ENCODE peak calls at places on chromosome 9, in seven cellular contexts. Z is body of pancreas; P is HT1080; Q is AG04450; A is transverse colon; F is NCI-H2107; E is stimulated activated CD4-positive, alpha-beta T cell treated with anti-CD3 and anti-CD28 coated beads, Interleukin-1b, Interleukin-23, amount 100 ng/mL, for 24 hours. T is an unnamed sample.

GRCh38 chr9:72271617-72272478 is 93.2 kb downstream of the ZFAND5 start:
- DNase-seq in Z (peak; percentile 56), P (peak; percentile 46), Q (peak; percentile 7), A (peak; percentile 47), F (no peak), E (peak; percentile 29), T (peak; percentile 54)

GRCh38 chr9:135335691-135336181 is 143.8 kb upstream of the PPP1R26 start:
- DNase-seq in Z (peak; percentile 4), P (no peak), Q (no peak), A (no peak), F (no peak), E (no peak), T (no peak)

GRCh38 chr9:123073991-123074422 is 40.5 kb downstream of the GPR21 start:
- DNase-seq in Z (no peak), P (peak; percentile 53), Q (peak; percentile 8), A (no peak), F (no peak), E (no peak), T (no peak)

GRCh38 chr9:121960665-121961064 is 132.4 kb downstream of the TTLL11 start:
- DNase-seq in Z (no peak), P (no peak), Q (no peak), A (no peak), F (no peak), E (no peak), T (no peak)

GRCh38 chr9:35748858-35749514 is at the start of the genes GBA2 and RGP1:
- DNase-seq in Z (peak; percentile 82), P (peak; percentile 74), Q (no peak), A (peak; percentile 91), F (peak; percentile 28), E (peak; percentile 55), T (peak; percentile 87)

GRCh38 chr9:19748278-19749126 is 40.3 kb downstream of the SLC24A2 start:
- DNase-seq in Z (no peak), P (peak; percentile 79), Q (no peak), A (no peak), F (no peak), E (no peak), T (no peak)

GRCh38 chr9:1429328-1429727 is 379.2 kb downstream of the DMRT2 start:
- DNase-seq in Z (peak; percentile 13), P (no peak), Q (no peak), A (peak; percentile 17), F (no peak), E (no peak), T (no peak)

GRCh38 chr9:77305622-77306365 is 128.5 kb downstream of the VPS13A start:
- DNase-seq in Z (no peak), P (no peak), Q (no peak), A (no peak), F (no peak), E (no peak), T (no peak)

GRCh38 chr9:93473411-93473810 is 20.0 kb upstream of the FAM120AOS start:
- DNase-seq in Z (no peak), P (no peak), Q (no peak), A (no peak), F (no peak), E (no peak), T (no peak)

GRCh38 chr9:91502913-91503649 is 79.4 kb upstream of the NFIL3 start:
- DNase-seq in Z (no peak), P (no peak), Q (no peak), A (no peak), F (no peak), E (no peak), T (no peak)

GRCh38 chr9:133103987-133104505 is 17.0 kb downstream of the RALGDS start:
- DNase-seq in Z (no peak), P (no peak), Q (no peak), A (no peak), F (no peak), E (no peak), T (no peak)

GRCh38 chr9:91166796-91167366 is 194.8 kb downstream of the AUH start:
- DNase-seq in Z (no peak), P (no peak), Q (no peak), A (peak; percentile 1), F (no peak), E (no peak), T (no peak)

GRCh38 chr9:86452194-86452828 is 98.1 kb upstream of the TUT7 start:
- DNase-seq in Z (peak; percentile 21), P (no peak), Q (no peak), A (no peak), F (no peak), E (no peak), T (no peak)

GRCh38 chr9:16869961-16870605 is 387 bp downstream of the BNC2 start:
- DNase-seq in Z (no peak), P (peak; percentile 16), Q (no peak), A (peak; percentile 23), F (no peak), E (no peak), T (peak; percentile 38)

GRCh38 chr9:97889941-97890557 is 32.3 kb downstream of the TRMO start:
- DNase-seq in Z (peak; percentile 40), P (no peak), Q (no peak), A (peak; percentile 37), F (no peak), E (peak; percentile 52), T (no peak)

GRCh38 chr9:86667307-86667706 is 280.0 kb downstream of the GAS1 start:
- DNase-seq in Z (no peak), P (peak; percentile 77), Q (peak; percentile 18), A (no peak), F (no peak), E (no peak), T (no peak)

GRCh38 chr9:16003785-16004184 is 450.9 kb downstream of the CCDC171 start:
- DNase-seq in Z (no peak), P (no peak), Q (no peak), A (no peak), F (peak; percentile 64), E (no peak), T (no peak)

GRCh38 chr9:121807069-121807917 is 155.9 kb downstream of the DAB2IP start:
- DNase-seq in Z (no peak), P (no peak), Q (no peak), A (no peak), F (no peak), E (no peak), T (no peak)

GRCh38 chr9:130137870-130138653 is 34.1 kb upstream of the NCS1 start:
- DNase-seq in Z (no peak), P (peak; percentile 94), Q (peak; percentile 93), A (no peak), F (no peak), E (no peak), T (peak; percentile 63)

GRCh38 chr9:13450723-13451122 is 171.2 kb upstream of the MPDZ start:
- DNase-seq in Z (no peak), P (peak; percentile 67), Q (no peak), A (no peak), F (no peak), E (no peak), T (no peak)

GRCh38 chr9:121285835-121286687 is 18.1 kb downstream of the GSN start:
- DNase-seq in Z (peak; percentile 34), P (peak; percentile 80), Q (no peak), A (peak; percentile 63), F (no peak), E (no peak), T (peak; percentile 70)

GRCh38 chr9:92385001-92385400 is 19.4 kb downstream of the OGN start:
- DNase-seq in Z (no peak), P (no peak), Q (no peak), A (no peak), F (no peak), E (no peak), T (no peak)

GRCh38 chr9:127746959-127747569 is 12.0 kb upstream of the TOR2A start:
- DNase-seq in Z (no peak), P (no peak), Q (no peak), A (no peak), F (no peak), E (no peak), T (no peak)

GRCh38 chr9:77420641-77421040 is 227.5 kb downstream of the GNA14 start:
- DNase-seq in Z (no peak), P (no peak), Q (no peak), A (no peak), F (no peak), E (no peak), T (no peak)

GRCh38 chr9:105064248-105065118 is 136.5 kb upstream of the ABCA1 start:
- DNase-seq in Z (peak; percentile 87), P (peak; percentile 97), Q (peak; percentile 92), A (peak; percentile 93), F (peak; percentile 69), E (no peak), T (peak; percentile 89)

GRCh38 chr9:84827248-84827786 is 157.8 kb downstream of the NTRK2 start:
- DNase-seq in Z (no peak), P (no peak), Q (no peak), A (no peak), F (no peak), E (no peak), T (no peak)

GRCh38 chr9:40884072-40884901 is 244.2 kb downstream of the FOXD4L6 start:
- DNase-seq in Z (no peak), P (no peak), Q (no peak), A (no peak), F (no peak), E (no peak), T (peak; percentile 5)

GRCh38 chr9:15276328-15276969 is 30.6 kb downstream of the TTC39B start:
- DNase-seq in Z (no peak), P (no peak), Q (no peak), A (peak; percentile 61), F (no peak), E (no peak), T (no peak)

GRCh38 chr9:115034801-115035200 is 83.2 kb downstream of the TNC start:
- DNase-seq in Z (no peak), P (peak; percentile 38), Q (peak; percentile 59), A (no peak), F (no peak), E (no peak), T (no peak)

GRCh38 chr9:125183054-125183453 is 6.5 kb downstream of the PPP6C start:
- DNase-seq in Z (no peak), P (no peak), Q (no peak), A (no peak), F (no peak), E (no peak), T (no peak)

GRCh38 chr9:113918697-113919390 is 42.7 kb downstream of the ZNF618 start:
- DNase-seq in Z (no peak), P (no peak), Q (no peak), A (no peak), F (no peak), E (no peak), T (no peak)

GRCh38 chr9:5643005-5643624 is 14.2 kb downstream of the RIC1 start:
- DNase-seq in Z (no peak), P (no peak), Q (no peak), A (no peak), F (no peak), E (no peak), T (no peak)

GRCh38 chr9:122904466-122904822 is 715 bp downstream of the RC3H2 start:
- DNase-seq in Z (no peak), P (peak; percentile 50), Q (no peak), A (peak; percentile 31), F (no peak), E (no peak), T (no peak)

T was measured in ovary.